ENCODE peak calls at places on chromosome 5, in eight cellular contexts. Y is ovary, G is suprapubic skin, Q is cardiac muscle cell, L is breast epithelium, X is NT2/D1, W is mucosa of descending colon, N is HepG2. R is an unnamed sample.
A peak's percentile ranks its signal among the peaks of the same experiment; 100 is the strongest.

GRCh38 chr5:90529939-90530677 is 724 bp upstream of the LYSMD3 start:
- DNase-seq in Y (peak; percentile 66), G (no peak), W (peak; percentile 51), X (peak; percentile 54), Q (peak; percentile 80), N (peak; percentile 67), L (peak; percentile 60), R (peak; percentile 81)

GRCh38 chr5:56561-57290 is 35.2 kb upstream of the PLEKHG4B start:
- DNase-seq in G (no peak), Q (peak; percentile 82), W (no peak), L (no peak), N (no peak), Y (no peak), X (peak; percentile 42), R (no peak)

GRCh38 chr5:177546262-177546741 is 8.1 kb downstream of the FAM193B start:
- DNase-seq in Q (no peak), X (peak; percentile 52), G (no peak), N (peak; percentile 93), Y (no peak), L (no peak), W (no peak), R (peak; percentile 29)

GRCh38 chr5:78778538-78778937 is 130.0 kb upstream of the LHFPL2 start:
- DNase-seq in W (no peak), L (no peak), Q (no peak), X (no peak), G (no peak), Y (no peak), N (no peak), R (no peak)

GRCh38 chr5:89042746-89043145 is 159.8 kb upstream of the MEF2C start:
- DNase-seq in N (no peak), X (no peak), W (no peak), L (no peak), G (no peak), Y (no peak), Q (no peak), R (no peak)

GRCh38 chr5:106875591-106876297 is 795.0 kb downstream of the EFNA5 start:
- DNase-seq in L (no peak), W (no peak), G (no peak), N (peak; percentile 62), X (peak; percentile 36), Y (no peak), Q (peak; percentile 3), R (no peak)

GRCh38 chr5:172690258-172691075 is 49.4 kb downstream of the NEURL1B start:
- DNase-seq in N (no peak), X (no peak), Q (no peak), Y (no peak), L (no peak), W (no peak), G (no peak), R (no peak)

GRCh38 chr5:31750215-31750614 is 111.3 kb downstream of the PDZD2 start:
- DNase-seq in G (no peak), X (no peak), W (no peak), Y (no peak), Q (no peak), N (no peak), L (no peak), R (no peak)

GRCh38 chr5:67983251-67983941 is 232.2 kb upstream of the PIK3R1 start:
- DNase-seq in L (no peak), G (no peak), W (no peak), X (no peak), N (no peak), Y (no peak), Q (no peak), R (no peak)

GRCh38 chr5:5683174-5683573 is 260.7 kb downstream of the ICE1 start:
- DNase-seq in G (no peak), Y (no peak), Q (no peak), W (no peak), X (no peak), N (no peak), L (no peak), R (no peak)

GRCh38 chr5:116488334-116488733 is 86.3 kb downstream of the SEMA6A start:
- DNase-seq in W (no peak), L (no peak), X (no peak), Y (no peak), Q (no peak), G (no peak), N (no peak), R (no peak)

GRCh38 chr5:143403357-143403606 is 204 bp downstream of the NR3C1 start:
- DNase-seq in Q (no peak), Y (no peak), N (no peak), G (no peak), W (no peak), L (no peak), X (no peak), R (no peak)

GRCh38 chr5:124996023-124996763 is 249.8 kb upstream of the ZNF608 start:
- DNase-seq in N (no peak), L (no peak), W (no peak), Y (no peak), X (peak; percentile 54), G (no peak), Q (no peak), R (no peak)

GRCh38 chr5:62650197-62650596 is 71.6 kb downstream of the LRRC70 start:
- DNase-seq in L (no peak), W (no peak), Y (no peak), X (no peak), Q (no peak), G (no peak), N (no peak), R (no peak)

GRCh38 chr5:10537614-10538013 is 26.3 kb upstream of the ANKRD33B start:
- DNase-seq in W (no peak), Y (no peak), X (no peak), Q (no peak), G (no peak), L (no peak), N (no peak), R (no peak)

GRCh38 chr5:172943906-172944305 is 15.3 kb upstream of the RPL26L1 start:
- DNase-seq in N (no peak), X (no peak), L (no peak), G (no peak), Y (no peak), W (no peak), Q (no peak), R (no peak)

DNA sequence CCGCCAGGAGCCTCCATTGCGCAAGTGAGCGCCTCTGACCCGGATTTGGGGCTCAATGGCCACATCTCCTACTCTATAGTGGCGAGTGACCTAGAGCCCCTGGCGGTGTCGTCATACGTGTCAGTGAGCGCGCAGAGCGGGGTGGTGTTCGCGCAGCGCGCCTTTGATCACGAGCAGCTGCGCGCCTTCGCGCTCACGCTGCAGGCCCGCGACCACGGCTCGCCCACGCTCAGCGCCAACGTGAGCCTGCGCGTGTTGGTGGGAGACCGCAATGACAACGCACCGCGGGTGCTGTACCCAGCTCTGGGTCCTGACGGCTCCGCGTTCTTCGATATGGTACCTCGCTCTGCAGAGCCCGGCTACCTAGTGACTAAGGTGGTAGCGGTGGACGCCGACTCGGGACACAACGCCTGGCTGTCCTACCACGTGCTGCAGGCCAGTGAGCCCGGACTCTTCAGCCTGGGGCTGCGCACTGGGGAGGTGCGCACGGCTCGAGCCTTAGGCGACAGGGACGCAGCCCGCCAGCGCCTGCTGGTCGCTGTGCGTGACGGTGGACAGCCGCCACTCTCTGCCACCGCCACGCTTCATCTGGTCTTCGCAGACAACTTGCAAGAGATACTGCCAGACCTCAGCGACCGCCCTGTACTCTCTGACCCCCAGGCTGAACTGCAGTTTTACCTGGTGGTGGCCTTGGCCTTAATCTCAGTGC is 1.9 kb downstream of the PCDHGB6 start:
- DNase-seq in Q (no peak), Y (no peak), G (no peak), W (peak; percentile 36), N (no peak), L (no peak), X (no peak), R (no peak)
- H3K9me3 ChIP-seq in Q (peaks cover 8% of the 10 kb centered on the region), Y (peaks cover 55% of the 10 kb centered on the region), G (peaks cover 58% of the 10 kb centered on the region), W (peaks cover 92% of the 10 kb centered on the region), N (no peaks in the 10 kb centered on the region), L (peaks cover 100% of the 10 kb centered on the region), X (peaks cover 10% of the 10 kb centered on the region), R (peaks cover 9% of the 10 kb centered on the region)

GRCh38 chr5:16757989-16758501 is 141.2 kb upstream of the RETREG1 start:
- DNase-seq in N (peak; percentile 90), G (no peak), W (no peak), L (no peak), Y (no peak), X (no peak), Q (no peak), R (no peak)
- H3K36me3 ChIP-seq in N (no peaks in the 10 kb centered on the region), G (peaks cover 55% of the 10 kb centered on the region), W (no peaks in the 10 kb centered on the region), L (no peaks in the 10 kb centered on the region), Y (no peaks in the 10 kb centered on the region), X (peaks cover 45% of the 10 kb centered on the region), Q (peaks cover 8% of the 10 kb centered on the region), R (peaks cover 7% of the 10 kb centered on the region)

GRCh38 chr5:141420855-141421488 is at the start of gene PCDHGA11:
- DNase-seq in W (peak; percentile 43), G (no peak), Y (no peak), N (no peak), L (no peak), Q (no peak), X (no peak), R (peak; percentile 38)
- H3K9me3 ChIP-seq in W (peaks cover 98% of the 10 kb centered on the region), G (peaks cover 64% of the 10 kb centered on the region), Y (peaks cover 45% of the 10 kb centered on the region), N (peaks cover 30% of the 10 kb centered on the region), L (peaks cover 100% of the 10 kb centered on the region), Q (peaks cover 23% of the 10 kb centered on the region), X (peaks cover 52% of the 10 kb centered on the region), R (peaks cover 11% of the 10 kb centered on the region)

DNA sequence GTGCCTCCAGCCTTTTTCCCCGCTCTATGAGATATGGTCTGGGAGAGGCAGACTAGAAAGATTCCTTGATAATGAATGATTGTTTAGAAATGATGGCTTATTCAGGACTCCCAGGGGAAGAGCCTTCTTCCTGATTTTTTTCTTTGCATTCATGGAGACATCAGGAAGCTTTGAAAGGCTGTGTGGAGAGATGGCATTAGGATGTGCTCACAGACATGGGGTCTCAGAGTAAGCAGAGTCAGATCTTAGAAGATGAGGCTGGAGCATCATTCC is 37.1 kb downstream of the PPARGC1B start:
- DNase-seq in W (no peak), Y (no peak), X (no peak), N (no peak), G (no peak), L (no peak), Q (no peak), R (no peak)
- H3K36me3 ChIP-seq in W (no peaks in the 10 kb centered on the region), Y (no peaks in the 10 kb centered on the region), X (no peaks in the 10 kb centered on the region), N (no peaks in the 10 kb centered on the region), G (no peaks in the 10 kb centered on the region), L (no peaks in the 10 kb centered on the region), Q (no peaks in the 10 kb centered on the region), R (no peaks in the 10 kb centered on the region)

GRCh38 chr5:3385874-3386536 is 209.6 kb upstream of the IRX1 start:
- DNase-seq in Y (no peak), N (no peak), W (no peak), G (no peak), L (no peak), X (no peak), Q (no peak), R (no peak)
- H3K9me3 ChIP-seq in Y (no peaks in the 10 kb centered on the region), N (no peaks in the 10 kb centered on the region), W (peaks cover 16% of the 10 kb centered on the region), G (no peaks in the 10 kb centered on the region), L (no peaks in the 10 kb centered on the region), X (no peaks in the 10 kb centered on the region), Q (no peaks in the 10 kb centered on the region), R (no peaks in the 10 kb centered on the region)

DNA sequence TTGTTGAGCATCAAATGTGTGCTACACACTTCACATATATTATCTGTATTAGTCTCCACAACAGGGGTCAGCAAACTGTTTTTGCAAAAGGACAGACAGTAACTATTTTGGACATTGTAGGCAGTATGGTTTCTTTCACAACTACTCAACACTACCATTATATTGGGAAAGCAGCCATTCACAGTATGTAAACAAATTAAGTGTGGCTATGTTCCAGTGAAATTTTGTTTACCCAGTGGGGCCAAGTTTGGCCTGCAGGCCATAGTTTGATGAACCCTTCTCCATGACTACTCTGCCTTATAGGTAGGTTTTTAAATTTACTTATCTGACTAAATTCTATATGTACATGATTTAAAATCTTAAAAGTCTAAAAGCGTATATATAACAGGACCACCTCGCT is 13.0 kb upstream of the FAM151B start:
- DNase-seq in L (no peak), X (no peak), N (peak; percentile 63), G (no peak), Q (no peak), W (no peak), Y (no peak), R (no peak)
- H3K36me3 ChIP-seq in L (no peaks in the 10 kb centered on the region), X (peaks cover 29% of the 10 kb centered on the region), N (peaks cover 1% of the 10 kb centered on the region), G (peaks cover 71% of the 10 kb centered on the region), Q (peaks cover 56% of the 10 kb centered on the region), W (no peaks in the 10 kb centered on the region), Y (no peaks in the 10 kb centered on the region), R (no peaks in the 10 kb centered on the region)

R was measured in colonic mucosa.